ENCODE peak calls at places on chromosomes 7 and 10, in four cellular contexts. F is endothelial cell of umbilical vein, B is neural progenitor cell, N is mesendoderm. O is an unnamed sample.

GRCh38 chr7:97043281-97043680 is 18.6 kb upstream of the DLX5 start:
- DNase-seq in F (no peak), B (no peak), N (peak; percentile 25), O (no peak)

GRCh38 chr7:23276381-23276780 is 22.8 kb upstream of the MALSU1 start:
- DNase-seq in F (no peak), B (peak; percentile 23), N (peak; percentile 80), O (peak; percentile 81)

GRCh38 chr10:69464801-69465401 is 13.6 kb downstream of the TSPAN15 start:
- DNase-seq in F (no peak), B (no peak), N (no peak), O (no peak)

GRCh38 chr10:120394446-120394845 is 62.6 kb upstream of the PLPP4 start:
- DNase-seq in F (peak; percentile 82), B (no peak), N (no peak), O (no peak)

GRCh38 chr10:100697070-100697469 is 48.3 kb upstream of the PAX2 start:
- DNase-seq in F (peak; percentile 44), B (no peak), N (peak; percentile 46), O (no peak)

GRCh38 chr7:26200444-26201260 is at the start of gene HNRNPA2B1:
- DNase-seq in F (peak; percentile 99), B (peak; percentile 98), N (peak; percentile 99), O (peak; percentile 97)

GRCh38 chr7:131726680-131727079 is 170.3 kb upstream of the PODXL start:
- DNase-seq in F (no peak), B (no peak), N (no peak), O (no peak)

GRCh38 chr7:116455009-116455408 is 44.5 kb upstream of the CAV2 start:
- DNase-seq in F (peak; percentile 62), B (no peak), N (no peak), O (no peak)

GRCh38 chr10:119871881-119872609 is 598 bp downstream of the MCMBP start:
- DNase-seq in F (peak; percentile 52), B (peak; percentile 67), N (peak; percentile 70), O (peak; percentile 81)

GRCh38 chr7:73892003-73892975 is 31.3 kb downstream of the TMEM270 start:
- DNase-seq in F (peak; percentile 53), B (no peak), N (no peak), O (no peak)

GRCh38 chr10:42812028-42812427 is 29.4 kb downstream of the BMS1 start:
- DNase-seq in F (no peak), B (no peak), N (no peak), O (no peak)

GRCh38 chr7:351256-351655 is 61.3 kb downstream of the FOXL3 start:
- DNase-seq in F (peak; percentile 44), B (no peak), N (no peak), O (no peak)

GRCh38 chr10:5665380-5666323 is 743 bp downstream of the ASB13 start:
- DNase-seq in F (peak; percentile 16), B (peak; percentile 49), N (no peak), O (peak; percentile 39)

GRCh38 chr7:36286241-36286640 is 103.4 kb upstream of the ANLN start:
- DNase-seq in F (no peak), B (no peak), N (no peak), O (no peak)

GRCh38 chr10:58335306-58336005 is 650 bp downstream of the UBE2D1 start:
- DNase-seq in F (peak; percentile 63), B (peak; percentile 33), N (peak; percentile 42), O (peak; percentile 53)

GRCh38 chr7:132755538-132756481 is 179.5 kb upstream of the PLXNA4 start:
- DNase-seq in F (peak; percentile 18), B (no peak), N (no peak), O (no peak)

GRCh38 chr10:122461367-122461728 is at the start of gene HTRA1:
- DNase-seq in F (peak; percentile 67), B (peak; percentile 89), N (peak; percentile 51), O (peak; percentile 79)

GRCh38 chr10:95346715-95347401 is 56.1 kb upstream of the PDLIM1 start:
- DNase-seq in F (peak; percentile 23), B (peak; percentile 68), N (peak; percentile 98), O (peak; percentile 84)

GRCh38 chr10:86364551-86365345 is 1.8 kb downstream of the GRID1 start:
- DNase-seq in F (no peak), B (peak; percentile 82), N (peak; percentile 84), O (peak; percentile 87)

GRCh38 chr7:11188529-11189310 is 215.0 kb downstream of the PHF14 start:
- DNase-seq in F (no peak), B (no peak), N (no peak), O (peak; percentile 64)

GRCh38 chr7:66930341-66930740 is 9.3 kb downstream of the TMEM248 start:
- DNase-seq in F (no peak), B (peak; percentile 83), N (peak; percentile 87), O (peak; percentile 84)

GRCh38 chr7:74093671-74094223 is 10.1 kb downstream of the LIMK1 start:
- DNase-seq in F (no peak), B (no peak), N (peak; percentile 37), O (peak; percentile 30)

GRCh38 chr7:108442039-108442568 is 14.1 kb downstream of the NRCAM start:
- DNase-seq in F (peak; percentile 43), B (no peak), N (peak; percentile 8), O (no peak)

GRCh38 chr7:45984386-45985295 is 63.6 kb upstream of the IGFBP3 start:
- DNase-seq in F (no peak), B (no peak), N (peak; percentile 32), O (no peak)

GRCh38 chr7:114502454-114503254 is 88.0 kb downstream of the FOXP2 start:
- DNase-seq in F (peak; percentile 84), B (no peak), N (no peak), O (no peak)

GRCh38 chr7:80294321-80294720 is 159.7 kb downstream of the GNAI1 start:
- DNase-seq in F (no peak), B (no peak), N (no peak), O (no peak)

GRCh38 chr7:145088111-145088745 is 252.4 kb upstream of the TPK1 start:
- DNase-seq in F (no peak), B (no peak), N (peak; percentile 74), O (no peak)

GRCh38 chr10:124006526-124006925 is 86.9 kb downstream of the CHST15 start:
- DNase-seq in F (no peak), B (no peak), N (no peak), O (no peak)

GRCh38 chr10:46528171-46528671 is 28.2 kb downstream of the GPRIN2 start:
- DNase-seq in F (no peak), B (no peak), N (no peak), O (no peak)

GRCh38 chr10:62083868-62084267 is 182.4 kb downstream of the ARID5B start:
- DNase-seq in F (peak; percentile 77), B (no peak), N (no peak), O (no peak)

GRCh38 chr7:121182902-121183301 is 145.9 kb upstream of the WNT16 start:
- DNase-seq in F (no peak), B (no peak), N (no peak), O (no peak)

GRCh38 chr10:1233031-1233430 is 176.8 kb downstream of the WDR37 start:
- DNase-seq in F (no peak), B (no peak), N (no peak), O (no peak)

GRCh38 chr7:123096976-123097375 is 101.5 kb upstream of the TAS2R16 start:
- DNase-seq in F (no peak), B (no peak), N (no peak), O (no peak)

GRCh38 chr7:28315565-28316420 is 96.5 kb upstream of the CREB5 start:
- DNase-seq in F (no peak), B (no peak), N (peak; percentile 68), O (no peak)

GRCh38 chr7:122885583-122886356 is 490 bp downstream of the CADPS2 start:
- DNase-seq in F (peak; percentile 66), B (peak; percentile 83), N (peak; percentile 76), O (peak; percentile 69)

GRCh38 chr7:14698239-14698638 is 204.3 kb downstream of the DGKB start:
- DNase-seq in F (peak; percentile 29), B (no peak), N (no peak), O (no peak)

GRCh38 chr7:13104128-13104527 is 416.7 kb downstream of the ARL4A start:
- DNase-seq in F (no peak), B (no peak), N (no peak), O (no peak)

GRCh38 chr7:28536259-28536658 is 123.9 kb downstream of the CREB5 start:
- DNase-seq in F (no peak), B (peak; percentile 65), N (peak; percentile 91), O (peak; percentile 88)

GRCh38 chr10:7507887-7508726 is 97.3 kb upstream of the SFMBT2 start:
- DNase-seq in F (no peak), B (no peak), N (no peak), O (no peak)

GRCh38 chr7:129514683-129515082 is 12.4 kb downstream of the SMKR1 start:
- DNase-seq in F (no peak), B (no peak), N (peak; percentile 40), O (peak; percentile 49)

GRCh38 chr10:73043766-73044377 is 52.8 kb downstream of the P4HA1 start:
- DNase-seq in F (no peak), B (no peak), N (peak; percentile 33), O (peak; percentile 41)
- H3K4me3 ChIP-seq in F (peak overlapping the region; percentile 16), B (no peak overlapping the region), N (no peak overlapping the region), O (peak overlapping the region; percentile 24)

GRCh38 chr10:89701238-89702120 is at the start of gene KIF20B:
- DNase-seq in F (peak; percentile 98), B (peak; percentile 98), N (peak; percentile 99), O (peak; percentile 99)
- H3K79me2 ChIP-seq in F (peaks cover 50% of the 10 kb centered on the region), B (peaks cover 57% of the 10 kb centered on the region), N (peaks cover 36% of the 10 kb centered on the region), O (peaks cover 49% of the 10 kb centered on the region)

GRCh38 chr7:25180592-25180923 is 47.7 kb downstream of the NPVF start:
- DNase-seq in F (no peak), B (no peak), N (no peak), O (no peak)
- H3K4me3 ChIP-seq in F (peak overlapping the region; percentile 59), B (peak overlapping the region; percentile 89), N (no peak overlapping the region), O (peak overlapping the region; percentile 96)

GRCh38 chr10:103717341-103718246 is 137.8 kb downstream of the SH3PXD2A start:
- DNase-seq in F (no peak), B (no peak), N (peak; percentile 62), O (peak; percentile 51)
- H3K79me2 ChIP-seq in F (no peaks in the 10 kb centered on the region), B (no peaks in the 10 kb centered on the region), N (no peaks in the 10 kb centered on the region), O (no peaks in the 10 kb centered on the region)

GRCh38 chr10:133278577-133279265 is 2.1 kb upstream of the ADAM8 start:
- DNase-seq in F (no peak), B (no peak), N (no peak), O (no peak)
- H3K4me3 ChIP-seq in F (no peak overlapping the region), B (no peak overlapping the region), N (no peak overlapping the region), O (no peak overlapping the region)

O was measured in GM23338.